ENCODE peak calls at places on chromosomes 11 and 22, in four cellular contexts. O is transverse colon, H is HepG2, E is heart left ventricle. F is an unnamed sample.
A peak's percentile ranks its signal among the peaks of the same experiment; 100 is the strongest.

GRCh38 chr11:64449381-64450167 is 90.6 kb downstream of the RPS6KA4 start:
- DNase-seq in O (peak; percentile 75), H (peak; percentile 66), E (peak; percentile 48), F (peak; percentile 54)

GRCh38 chr11:12224537-12224893 is 114.1 kb downstream of the MICAL2 start:
- DNase-seq in E (peak; percentile 80), O (peak; percentile 76), H (no peak), F (peak; percentile 69)

GRCh38 chr11:12472401-12473065 is 95.2 kb downstream of the PARVA start:
- DNase-seq in H (no peak), O (no peak), E (no peak), F (no peak)

GRCh38 chr11:111727431-111727830 is 38.8 kb downstream of the PPP2R1B start:
- DNase-seq in O (no peak), E (no peak), H (no peak), F (no peak)

GRCh38 chr11:23976776-23977380 is 520.0 kb upstream of the LUZP2 start:
- DNase-seq in E (no peak), O (no peak), H (no peak), F (no peak)

GRCh38 chr22:25987948-25988347 is 181.3 kb upstream of the SEZ6L start:
- DNase-seq in H (no peak), E (no peak), O (no peak), F (no peak)

GRCh38 chr11:26587073-26587472 is 15.0 kb upstream of the MUC15 start:
- DNase-seq in H (no peak), O (no peak), E (no peak), F (no peak)

GRCh38 chr11:8870461-8871282 is 40.3 kb upstream of the AKIP1 start:
- DNase-seq in O (peak; percentile 81), H (no peak), E (peak; percentile 69), F (peak; percentile 68)

GRCh38 chr11:117832511-117832910 is 8.0 kb upstream of the FXYD2 start:
- DNase-seq in H (no peak), O (peak; percentile 5), E (peak; percentile 2), F (no peak)

GRCh38 chr22:17570851-17571631 is 7.7 kb downstream of the SLC25A18 start:
- DNase-seq in H (no peak), E (peak; percentile 70), O (peak; percentile 76), F (peak; percentile 63)

GRCh38 chr11:83456075-83456474 is 169.9 kb upstream of the CCDC90B start:
- DNase-seq in E (no peak), O (no peak), H (no peak), F (no peak)

GRCh38 chr22:20979243-20979809 is 2.8 kb upstream of the LZTR1 start:
- DNase-seq in E (peak; percentile 46), O (peak; percentile 81), H (no peak), F (peak; percentile 74)

GRCh38 chr11:23079382-23079813 is 219.1 kb upstream of the CCDC179 start:
- DNase-seq in E (no peak), H (no peak), O (no peak), F (no peak)

GRCh38 chr22:17706451-17706900 is 67.8 kb downstream of the BID start:
- DNase-seq in E (peak; percentile 27), H (peak; percentile 36), O (peak; percentile 54), F (peak; percentile 68)

GRCh38 chr11:96102664-96103068 is 178.8 kb upstream of the MTMR2 start:
- DNase-seq in E (no peak), O (no peak), H (no peak), F (no peak)

GRCh38 chr22:36733271-36733670 is 29.7 kb upstream of the CACNG2 start:
- DNase-seq in O (no peak), H (no peak), E (no peak), F (no peak)

GRCh38 chr11:10855295-10855694 is 2.6 kb downstream of the ZBED5 start:
- DNase-seq in H (no peak), E (no peak), O (no peak), F (no peak)

GRCh38 chr11:77471520-77472234 is 2.2 kb downstream of the PAK1 start:
- DNase-seq in E (no peak), O (peak; percentile 67), H (peak; percentile 33), F (peak; percentile 63)

GRCh38 chr11:97880209-97880608 is 1140.5 kb upstream of the CNTN5 start:
- DNase-seq in H (no peak), E (no peak), O (no peak), F (no peak)

GRCh38 chr11:19669511-19669910 is 43.1 kb upstream of the NAV2 start:
- DNase-seq in H (no peak), O (no peak), E (no peak), F (no peak)

GRCh38 chr11:3614742-3615171 is 27.0 kb downstream of the ART5 start:
- DNase-seq in O (peak; percentile 11), E (no peak), H (no peak), F (no peak)

GRCh38 chr11:103055174-103055890 is 36.6 kb downstream of the DCUN1D5 start:
- DNase-seq in E (no peak), H (peak; percentile 32), O (no peak), F (no peak)

GRCh38 chr11:118628432-118628831 is 21.0 kb downstream of the PHLDB1 start:
- DNase-seq in O (no peak), E (peak; percentile 47), H (no peak), F (no peak)

GRCh38 chr11:10666976-10667892 is 26.3 kb downstream of the IRAG1 start:
- DNase-seq in E (no peak), O (no peak), H (no peak), F (no peak)

GRCh38 chr11:17547051-17547577 is at the start of gene OTOG:
- DNase-seq in E (no peak), O (no peak), H (no peak), F (no peak)

GRCh38 chr11:96188625-96189006 is 154.4 kb downstream of the MAML2 start:
- DNase-seq in E (no peak), O (no peak), H (peak; percentile 14), F (no peak)

GRCh38 chr11:128737704-128738103 is 43.8 kb downstream of the FLI1 start:
- DNase-seq in H (no peak), O (no peak), E (no peak), F (no peak)

GRCh38 chr11:118396097-118396501 is 5.3 kb upstream of the ATP5MG start:
- DNase-seq in H (no peak), E (no peak), O (no peak), F (no peak)

GRCh38 chr11:24623121-24623520 is 126.3 kb downstream of the LUZP2 start:
- DNase-seq in E (no peak), O (no peak), H (no peak), F (no peak)

DNA sequence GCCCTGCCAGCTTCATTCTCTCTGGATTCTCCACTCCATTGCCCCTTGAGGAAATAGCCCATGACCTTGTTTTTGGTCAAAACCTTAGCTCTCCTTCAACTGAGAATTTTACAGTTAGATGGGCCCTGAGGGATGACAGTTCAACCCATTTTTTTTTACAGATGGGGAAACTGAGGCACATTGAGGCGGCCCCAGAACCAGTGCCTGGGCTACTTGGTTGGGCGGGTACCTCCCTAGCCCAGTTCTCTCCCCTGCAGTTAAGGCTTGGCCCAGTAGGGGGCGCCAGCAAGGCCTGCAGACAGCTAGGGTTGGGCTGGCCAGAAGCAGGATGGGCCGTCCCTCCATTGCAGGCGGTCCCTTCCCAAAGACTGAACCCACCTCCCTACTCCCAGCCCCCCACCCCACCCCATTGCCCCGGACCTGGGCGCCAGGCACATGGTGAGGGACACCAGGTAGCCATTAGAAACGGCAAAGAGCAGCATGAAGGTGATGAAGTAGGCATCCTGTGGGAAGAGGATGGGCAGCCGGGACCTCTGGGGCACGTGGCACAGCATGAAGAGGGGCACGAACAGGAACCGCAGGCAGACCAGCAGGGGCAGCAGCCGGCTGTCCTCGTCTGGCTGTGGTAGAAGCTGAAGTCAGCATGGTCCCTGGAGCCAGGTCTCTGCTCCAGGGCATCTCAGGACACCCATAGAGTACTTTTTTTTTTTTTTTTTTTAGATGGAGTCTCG is 7.6 kb downstream of the SLC29A2 start:
- DNase-seq in O (peak; percentile 74), E (no peak), H (no peak), F (no peak)
- TF ChIP-seq POLR2A in O (no peak), E (no peak), H (no peak), F (no peak)

GRCh38 chr11:43941257-43941879 is 1.1 kb upstream of the C11orf96 start:
- DNase-seq in O (no peak), E (no peak), H (no peak), F (no peak)

GRCh38 chr11:43943931-43944751 is 1.7 kb downstream of the C11orf96 start:
- DNase-seq in E (no peak), H (no peak), O (no peak), F (no peak)

GRCh38 chr11:43944761-43945311 is 2.4 kb downstream of the C11orf96 start:
- DNase-seq in H (peak; percentile 19), O (peak; percentile 75), E (peak; percentile 73), F (peak; percentile 52)

GRCh38 chr11:43943357-43943930 is 1.0 kb downstream of the C11orf96 start:
- DNase-seq in E (no peak), H (no peak), O (no peak), F (no peak)

DNA sequence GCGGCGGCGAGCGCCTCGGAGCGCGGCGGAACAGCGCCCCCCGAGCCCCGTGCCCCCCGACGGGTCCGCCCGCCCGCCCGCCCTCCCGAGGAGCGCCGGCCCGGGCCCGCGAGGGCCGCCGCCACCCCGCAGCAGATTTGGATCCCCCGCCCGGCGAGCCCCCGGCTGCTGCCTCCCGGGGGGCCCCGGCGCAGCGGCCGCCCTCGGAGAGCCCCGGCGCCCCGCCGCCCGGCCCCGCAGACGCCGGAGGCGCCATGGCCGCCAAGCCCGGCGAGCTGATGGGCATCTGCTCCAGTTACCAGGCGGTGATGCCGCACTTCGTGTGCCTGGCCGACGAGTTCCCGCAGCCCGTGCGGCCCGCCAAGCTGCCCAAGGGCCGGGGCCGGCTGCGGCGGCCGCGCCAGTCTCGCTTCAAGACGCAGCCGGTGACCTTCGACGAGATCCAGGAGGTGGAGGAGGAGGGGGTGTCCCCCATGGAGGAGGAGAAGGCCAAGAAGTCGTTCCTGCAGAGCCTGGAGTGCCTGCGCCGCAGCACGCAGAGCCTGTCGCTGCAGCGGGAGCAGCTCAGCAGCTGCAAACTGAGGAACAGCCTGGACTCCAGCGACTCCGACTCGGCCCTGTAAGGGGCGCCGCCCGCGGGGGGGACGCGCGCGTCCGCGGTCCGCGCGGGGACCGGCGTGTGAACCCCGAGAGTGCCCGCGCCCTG is 367 bp downstream of the C11orf96 start:
- DNase-seq in H (no peak), O (no peak), E (no peak), F (no peak)
- TF ChIP-seq POLR2A in H (no peak), O (no peak), E (no peak), F (no peak)

DNA sequence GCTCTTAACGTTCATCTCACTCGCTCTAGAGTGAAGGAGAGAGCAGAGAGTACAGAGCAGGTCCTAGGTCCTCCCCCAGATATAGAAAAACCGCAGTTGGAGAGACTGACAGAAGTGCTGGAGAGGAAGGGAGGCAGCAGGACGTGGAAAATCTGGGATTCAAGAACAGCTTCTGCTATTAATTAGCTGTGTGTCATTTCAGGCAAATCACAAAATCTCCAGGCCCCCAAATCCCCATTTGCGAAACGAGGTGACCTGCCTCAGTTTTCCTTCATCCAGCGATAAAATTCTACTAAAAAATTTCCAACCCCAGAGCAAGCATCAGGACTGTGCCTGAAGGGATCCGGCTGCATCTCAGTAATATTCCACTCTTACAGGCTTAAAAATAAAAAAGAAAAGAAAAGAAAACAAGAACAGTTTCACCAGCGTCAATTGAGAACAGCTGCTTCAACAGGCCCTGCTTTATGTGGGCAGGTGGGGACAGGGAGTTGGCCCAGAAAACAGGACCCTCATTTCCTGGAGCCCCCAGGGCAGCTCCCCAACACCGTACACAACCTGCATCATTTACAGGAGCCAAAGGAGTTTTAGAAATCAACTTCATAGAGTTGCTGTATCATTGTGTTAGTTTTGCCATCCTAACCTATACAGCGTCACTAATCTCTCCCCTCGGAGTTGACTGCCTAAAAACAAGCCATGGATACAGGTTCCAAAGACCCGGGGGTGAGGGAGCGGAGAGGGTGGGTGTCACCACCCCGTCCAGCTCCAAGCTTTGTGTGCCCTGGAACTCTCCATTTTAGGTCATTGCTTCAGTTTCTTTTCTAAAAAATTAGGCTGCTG is 2.3 kb upstream of the MALAT1 start:
- DNase-seq in H (no peak), O (no peak), E (peak; percentile 45), F (no peak)
- TF ChIP-seq POLR2A in H (no peak), O (no peak), E (no peak), F (no peak)

GRCh38 chr11:69640995-69641581 is at the start of gene CCND1:
- DNase-seq in E (peak; percentile 83), H (peak; percentile 95), O (peak; percentile 85), F (peak; percentile 80)
- TF ChIP-seq POLR2A in E (peak; percentile 92), H (peak; percentile 99), O (peak; percentile 88), F (peak; percentile 72)